ENCODE peak calls at places on chromosomes 1 and 21, in five cellular contexts. One of them, this sample, is unnamed.

GRCh38 chr1:79603862-79604261 is 597.3 kb upstream of the ADGRL4 start:
- DNase-seq in stimulated activated CD4-positive, alpha-beta T cell treated with anti-CD3 and anti-CD28 coated beads, Interleukin-15, amount 100 ng/mL, for 24 hours: no peak
- DNase-seq in hypothalamus: no peak
- DNase-seq in immature natural killer cell: no peak
- DNase-seq in stimulated activated CD8-positive, alpha-beta memory T cell treated with anti-CD3 and anti-CD28 coated beads, Interleukin-15, amount 100 ng/mL, for 4 hours: no peak
- DNase-seq in this sample: no peak

GRCh38 chr1:172976222-172977041 is 74.3 kb downstream of the TNFSF18 start:
- DNase-seq in stimulated activated CD8-positive, alpha-beta memory T cell treated with anti-CD3 and anti-CD28 coated beads, Interleukin-15, amount 100 ng/mL, for 4 hours: no peak
- DNase-seq in hypothalamus: no peak
- DNase-seq in immature natural killer cell: no peak
- DNase-seq in stimulated activated CD4-positive, alpha-beta T cell treated with anti-CD3 and anti-CD28 coated beads, Interleukin-15, amount 100 ng/mL, for 24 hours: no peak
- DNase-seq in this sample: peak

GRCh38 chr1:178688244-178688643 is 36.8 kb upstream of the RALGPS2 start:
- DNase-seq in stimulated activated CD4-positive, alpha-beta T cell treated with anti-CD3 and anti-CD28 coated beads, Interleukin-15, amount 100 ng/mL, for 24 hours: no peak
- DNase-seq in hypothalamus: no peak
- DNase-seq in stimulated activated CD8-positive, alpha-beta memory T cell treated with anti-CD3 and anti-CD28 coated beads, Interleukin-15, amount 100 ng/mL, for 4 hours: no peak
- DNase-seq in immature natural killer cell: no peak
- DNase-seq in this sample: no peak

GRCh38 chr1:151720974-151721787 is at the start of gene RIIAD1:
- DNase-seq in stimulated activated CD8-positive, alpha-beta memory T cell treated with anti-CD3 and anti-CD28 coated beads, Interleukin-15, amount 100 ng/mL, for 4 hours: no peak
- DNase-seq in hypothalamus: peak
- DNase-seq in immature natural killer cell: peak
- DNase-seq in stimulated activated CD4-positive, alpha-beta T cell treated with anti-CD3 and anti-CD28 coated beads, Interleukin-15, amount 100 ng/mL, for 24 hours: peak
- DNase-seq in this sample: no peak

GRCh38 chr1:175195798-175196197 is 3.2 kb upstream of the KIAA0040 start:
- DNase-seq in immature natural killer cell: no peak
- DNase-seq in stimulated activated CD4-positive, alpha-beta T cell treated with anti-CD3 and anti-CD28 coated beads, Interleukin-15, amount 100 ng/mL, for 24 hours: no peak
- DNase-seq in stimulated activated CD8-positive, alpha-beta memory T cell treated with anti-CD3 and anti-CD28 coated beads, Interleukin-15, amount 100 ng/mL, for 4 hours: no peak
- DNase-seq in hypothalamus: no peak
- DNase-seq in this sample: no peak

GRCh38 chr1:222777977-222778376 is 36.9 kb upstream of the DISP1 start:
- DNase-seq in stimulated activated CD4-positive, alpha-beta T cell treated with anti-CD3 and anti-CD28 coated beads, Interleukin-15, amount 100 ng/mL, for 24 hours: no peak
- DNase-seq in immature natural killer cell: no peak
- DNase-seq in stimulated activated CD8-positive, alpha-beta memory T cell treated with anti-CD3 and anti-CD28 coated beads, Interleukin-15, amount 100 ng/mL, for 4 hours: no peak
- DNase-seq in hypothalamus: no peak
- DNase-seq in this sample: no peak

GRCh38 chr1:181931873-181932272 is 129.6 kb downstream of the ZNF648 start:
- DNase-seq in stimulated activated CD8-positive, alpha-beta memory T cell treated with anti-CD3 and anti-CD28 coated beads, Interleukin-15, amount 100 ng/mL, for 4 hours: no peak
- DNase-seq in stimulated activated CD4-positive, alpha-beta T cell treated with anti-CD3 and anti-CD28 coated beads, Interleukin-15, amount 100 ng/mL, for 24 hours: no peak
- DNase-seq in hypothalamus: no peak
- DNase-seq in immature natural killer cell: no peak
- DNase-seq in this sample: no peak

GRCh38 chr1:209434066-209434465 is 149.4 kb upstream of the CAMK1G start:
- DNase-seq in hypothalamus: no peak
- DNase-seq in stimulated activated CD8-positive, alpha-beta memory T cell treated with anti-CD3 and anti-CD28 coated beads, Interleukin-15, amount 100 ng/mL, for 4 hours: no peak
- DNase-seq in immature natural killer cell: no peak
- DNase-seq in stimulated activated CD4-positive, alpha-beta T cell treated with anti-CD3 and anti-CD28 coated beads, Interleukin-15, amount 100 ng/mL, for 24 hours: no peak
- DNase-seq in this sample: no peak

GRCh38 chr1:64107041-64107440 is 96.4 kb upstream of the UBE2U start:
- DNase-seq in hypothalamus: no peak
- DNase-seq in stimulated activated CD8-positive, alpha-beta memory T cell treated with anti-CD3 and anti-CD28 coated beads, Interleukin-15, amount 100 ng/mL, for 4 hours: no peak
- DNase-seq in immature natural killer cell: no peak
- DNase-seq in stimulated activated CD4-positive, alpha-beta T cell treated with anti-CD3 and anti-CD28 coated beads, Interleukin-15, amount 100 ng/mL, for 24 hours: no peak
- DNase-seq in this sample: no peak

GRCh38 chr1:7576946-7577657 is 194.0 kb upstream of the VAMP3 start:
- DNase-seq in immature natural killer cell: no peak
- DNase-seq in stimulated activated CD4-positive, alpha-beta T cell treated with anti-CD3 and anti-CD28 coated beads, Interleukin-15, amount 100 ng/mL, for 24 hours: no peak
- DNase-seq in hypothalamus: no peak
- DNase-seq in stimulated activated CD8-positive, alpha-beta memory T cell treated with anti-CD3 and anti-CD28 coated beads, Interleukin-15, amount 100 ng/mL, for 4 hours: no peak
- DNase-seq in this sample: no peak

GRCh38 chr1:19045898-19046889 is 89.7 kb upstream of the IFFO2 start:
- DNase-seq in hypothalamus: no peak
- DNase-seq in immature natural killer cell: no peak
- DNase-seq in stimulated activated CD8-positive, alpha-beta memory T cell treated with anti-CD3 and anti-CD28 coated beads, Interleukin-15, amount 100 ng/mL, for 4 hours: no peak
- DNase-seq in stimulated activated CD4-positive, alpha-beta T cell treated with anti-CD3 and anti-CD28 coated beads, Interleukin-15, amount 100 ng/mL, for 24 hours: no peak
- DNase-seq in this sample: no peak

GRCh38 chr1:167777253-167777618 is 55.5 kb downstream of the MPZL1 start:
- DNase-seq in immature natural killer cell: no peak
- DNase-seq in stimulated activated CD8-positive, alpha-beta memory T cell treated with anti-CD3 and anti-CD28 coated beads, Interleukin-15, amount 100 ng/mL, for 4 hours: no peak
- DNase-seq in stimulated activated CD4-positive, alpha-beta T cell treated with anti-CD3 and anti-CD28 coated beads, Interleukin-15, amount 100 ng/mL, for 24 hours: peak
- DNase-seq in hypothalamus: no peak
- DNase-seq in this sample: no peak

GRCh38 chr1:62826892-62827291 is 43.0 kb downstream of the ATG4C start:
- DNase-seq in immature natural killer cell: no peak
- DNase-seq in stimulated activated CD4-positive, alpha-beta T cell treated with anti-CD3 and anti-CD28 coated beads, Interleukin-15, amount 100 ng/mL, for 24 hours: no peak
- DNase-seq in stimulated activated CD8-positive, alpha-beta memory T cell treated with anti-CD3 and anti-CD28 coated beads, Interleukin-15, amount 100 ng/mL, for 4 hours: no peak
- DNase-seq in hypothalamus: no peak
- DNase-seq in this sample: no peak

GRCh38 chr1:96365596-96365995 is 356.0 kb upstream of the PTBP2 start:
- DNase-seq in immature natural killer cell: no peak
- DNase-seq in stimulated activated CD8-positive, alpha-beta memory T cell treated with anti-CD3 and anti-CD28 coated beads, Interleukin-15, amount 100 ng/mL, for 4 hours: no peak
- DNase-seq in stimulated activated CD4-positive, alpha-beta T cell treated with anti-CD3 and anti-CD28 coated beads, Interleukin-15, amount 100 ng/mL, for 24 hours: no peak
- DNase-seq in hypothalamus: no peak
- DNase-seq in this sample: no peak

GRCh38 chr1:161096015-161096414 is 2.1 kb upstream of the KLHDC9 start:
- DNase-seq in stimulated activated CD4-positive, alpha-beta T cell treated with anti-CD3 and anti-CD28 coated beads, Interleukin-15, amount 100 ng/mL, for 24 hours: no peak
- DNase-seq in stimulated activated CD8-positive, alpha-beta memory T cell treated with anti-CD3 and anti-CD28 coated beads, Interleukin-15, amount 100 ng/mL, for 4 hours: no peak
- DNase-seq in hypothalamus: no peak
- DNase-seq in immature natural killer cell: no peak
- DNase-seq in this sample: no peak

GRCh38 chr1:245310605-245311531 is 156.1 kb downstream of the KIF26B start:
- DNase-seq in stimulated activated CD4-positive, alpha-beta T cell treated with anti-CD3 and anti-CD28 coated beads, Interleukin-15, amount 100 ng/mL, for 24 hours: peak
- DNase-seq in hypothalamus: no peak
- DNase-seq in stimulated activated CD8-positive, alpha-beta memory T cell treated with anti-CD3 and anti-CD28 coated beads, Interleukin-15, amount 100 ng/mL, for 4 hours: no peak
- DNase-seq in immature natural killer cell: no peak
- DNase-seq in this sample: no peak

GRCh38 chr1:205430631-205431305 is 8.9 kb upstream of the LEMD1 start:
- DNase-seq in stimulated activated CD8-positive, alpha-beta memory T cell treated with anti-CD3 and anti-CD28 coated beads, Interleukin-15, amount 100 ng/mL, for 4 hours: peak
- DNase-seq in hypothalamus: peak
- DNase-seq in immature natural killer cell: peak
- DNase-seq in stimulated activated CD4-positive, alpha-beta T cell treated with anti-CD3 and anti-CD28 coated beads, Interleukin-15, amount 100 ng/mL, for 24 hours: peak
- DNase-seq in this sample: peak

GRCh38 chr1:26695417-26696190 is at the start of gene ARID1A:
- DNase-seq in stimulated activated CD8-positive, alpha-beta memory T cell treated with anti-CD3 and anti-CD28 coated beads, Interleukin-15, amount 100 ng/mL, for 4 hours: peak
- DNase-seq in stimulated activated CD4-positive, alpha-beta T cell treated with anti-CD3 and anti-CD28 coated beads, Interleukin-15, amount 100 ng/mL, for 24 hours: peak
- DNase-seq in hypothalamus: peak
- DNase-seq in immature natural killer cell: peak
- DNase-seq in this sample: peak

GRCh38 chr1:17272641-17273040 is 23.7 kb downstream of the PADI3 start:
- DNase-seq in stimulated activated CD4-positive, alpha-beta T cell treated with anti-CD3 and anti-CD28 coated beads, Interleukin-15, amount 100 ng/mL, for 24 hours: no peak
- DNase-seq in hypothalamus: no peak
- DNase-seq in immature natural killer cell: no peak
- DNase-seq in stimulated activated CD8-positive, alpha-beta memory T cell treated with anti-CD3 and anti-CD28 coated beads, Interleukin-15, amount 100 ng/mL, for 4 hours: no peak
- DNase-seq in this sample: no peak

GRCh38 chr1:59917026-59917784 is 9.4 kb downstream of the CYP2J2 start:
- DNase-seq in stimulated activated CD4-positive, alpha-beta T cell treated with anti-CD3 and anti-CD28 coated beads, Interleukin-15, amount 100 ng/mL, for 24 hours: no peak
- DNase-seq in stimulated activated CD8-positive, alpha-beta memory T cell treated with anti-CD3 and anti-CD28 coated beads, Interleukin-15, amount 100 ng/mL, for 4 hours: no peak
- DNase-seq in immature natural killer cell: no peak
- DNase-seq in hypothalamus: peak
- DNase-seq in this sample: no peak

GRCh38 chr21:30839304-30839703 is 9.7 kb upstream of the KRTAP7-1 start:
- DNase-seq in immature natural killer cell: no peak
- DNase-seq in hypothalamus: no peak
- DNase-seq in stimulated activated CD8-positive, alpha-beta memory T cell treated with anti-CD3 and anti-CD28 coated beads, Interleukin-15, amount 100 ng/mL, for 4 hours: peak
- DNase-seq in stimulated activated CD4-positive, alpha-beta T cell treated with anti-CD3 and anti-CD28 coated beads, Interleukin-15, amount 100 ng/mL, for 24 hours: peak
- DNase-seq in this sample: peak

GRCh38 chr1:84348240-84348555 is 46.7 kb downstream of the SAMD13 start:
- DNase-seq in immature natural killer cell: no peak
- DNase-seq in stimulated activated CD8-positive, alpha-beta memory T cell treated with anti-CD3 and anti-CD28 coated beads, Interleukin-15, amount 100 ng/mL, for 4 hours: no peak
- DNase-seq in stimulated activated CD4-positive, alpha-beta T cell treated with anti-CD3 and anti-CD28 coated beads, Interleukin-15, amount 100 ng/mL, for 24 hours: no peak
- DNase-seq in hypothalamus: no peak
- DNase-seq in this sample: no peak

GRCh38 chr1:67685558-67686271 is 714 bp downstream of the GADD45A start:
- DNase-seq in stimulated activated CD8-positive, alpha-beta memory T cell treated with anti-CD3 and anti-CD28 coated beads, Interleukin-15, amount 100 ng/mL, for 4 hours: peak
- DNase-seq in hypothalamus: peak
- DNase-seq in immature natural killer cell: peak
- DNase-seq in stimulated activated CD4-positive, alpha-beta T cell treated with anti-CD3 and anti-CD28 coated beads, Interleukin-15, amount 100 ng/mL, for 24 hours: peak
- DNase-seq in this sample: no peak

GRCh38 chr1:32816676-32817158 is 441 bp downstream of the YARS1 start:
- DNase-seq in stimulated activated CD8-positive, alpha-beta memory T cell treated with anti-CD3 and anti-CD28 coated beads, Interleukin-15, amount 100 ng/mL, for 4 hours: no peak
- DNase-seq in stimulated activated CD4-positive, alpha-beta T cell treated with anti-CD3 and anti-CD28 coated beads, Interleukin-15, amount 100 ng/mL, for 24 hours: no peak
- DNase-seq in hypothalamus: no peak
- DNase-seq in immature natural killer cell: no peak
- DNase-seq in this sample: no peak

GRCh38 chr1:227935826-227936225 is 11.9 kb downstream of the WNT9A start:
- DNase-seq in stimulated activated CD8-positive, alpha-beta memory T cell treated with anti-CD3 and anti-CD28 coated beads, Interleukin-15, amount 100 ng/mL, for 4 hours: no peak
- DNase-seq in hypothalamus: no peak
- DNase-seq in stimulated activated CD4-positive, alpha-beta T cell treated with anti-CD3 and anti-CD28 coated beads, Interleukin-15, amount 100 ng/mL, for 24 hours: no peak
- DNase-seq in immature natural killer cell: no peak
- DNase-seq in this sample: no peak

GRCh38 chr1:39406533-39407478 is 84.6 kb upstream of the BMP8A start:
- DNase-seq in stimulated activated CD8-positive, alpha-beta memory T cell treated with anti-CD3 and anti-CD28 coated beads, Interleukin-15, amount 100 ng/mL, for 4 hours: no peak
- DNase-seq in immature natural killer cell: no peak
- DNase-seq in stimulated activated CD4-positive, alpha-beta T cell treated with anti-CD3 and anti-CD28 coated beads, Interleukin-15, amount 100 ng/mL, for 24 hours: no peak
- DNase-seq in hypothalamus: no peak
- DNase-seq in this sample: no peak

GRCh38 chr1:64451449-64451848 is 18.5 kb upstream of the CACHD1 start:
- DNase-seq in hypothalamus: no peak
- DNase-seq in stimulated activated CD8-positive, alpha-beta memory T cell treated with anti-CD3 and anti-CD28 coated beads, Interleukin-15, amount 100 ng/mL, for 4 hours: no peak
- DNase-seq in stimulated activated CD4-positive, alpha-beta T cell treated with anti-CD3 and anti-CD28 coated beads, Interleukin-15, amount 100 ng/mL, for 24 hours: no peak
- DNase-seq in immature natural killer cell: no peak
- DNase-seq in this sample: no peak

GRCh38 chr1:55827350-55827749 is 612.2 kb upstream of the USP24 start:
- DNase-seq in immature natural killer cell: no peak
- DNase-seq in stimulated activated CD4-positive, alpha-beta T cell treated with anti-CD3 and anti-CD28 coated beads, Interleukin-15, amount 100 ng/mL, for 24 hours: no peak
- DNase-seq in hypothalamus: no peak
- DNase-seq in stimulated activated CD8-positive, alpha-beta memory T cell treated with anti-CD3 and anti-CD28 coated beads, Interleukin-15, amount 100 ng/mL, for 4 hours: no peak
- DNase-seq in this sample: no peak

GRCh38 chr1:93317207-93317606 is 28.5 kb upstream of the DR1 start:
- DNase-seq in stimulated activated CD4-positive, alpha-beta T cell treated with anti-CD3 and anti-CD28 coated beads, Interleukin-15, amount 100 ng/mL, for 24 hours: no peak
- DNase-seq in hypothalamus: peak
- DNase-seq in stimulated activated CD8-positive, alpha-beta memory T cell treated with anti-CD3 and anti-CD28 coated beads, Interleukin-15, amount 100 ng/mL, for 4 hours: no peak
- DNase-seq in immature natural killer cell: no peak
- DNase-seq in this sample: no peak

GRCh38 chr1:56525463-56526155 is 53.8 kb downstream of the PLPP3 start:
- DNase-seq in immature natural killer cell: peak
- DNase-seq in stimulated activated CD4-positive, alpha-beta T cell treated with anti-CD3 and anti-CD28 coated beads, Interleukin-15, amount 100 ng/mL, for 24 hours: no peak
- DNase-seq in stimulated activated CD8-positive, alpha-beta memory T cell treated with anti-CD3 and anti-CD28 coated beads, Interleukin-15, amount 100 ng/mL, for 4 hours: no peak
- DNase-seq in hypothalamus: no peak
- DNase-seq in this sample: no peak

GRCh38 chr1:202968351-202968750 is 1.3 kb upstream of the CYB5R1 start:
- DNase-seq in stimulated activated CD8-positive, alpha-beta memory T cell treated with anti-CD3 and anti-CD28 coated beads, Interleukin-15, amount 100 ng/mL, for 4 hours: no peak
- DNase-seq in hypothalamus: no peak
- DNase-seq in stimulated activated CD4-positive, alpha-beta T cell treated with anti-CD3 and anti-CD28 coated beads, Interleukin-15, amount 100 ng/mL, for 24 hours: no peak
- DNase-seq in immature natural killer cell: no peak
- DNase-seq in this sample: no peak

GRCh38 chr1:6987940-6988339 is 202.7 kb downstream of the CAMTA1 start:
- DNase-seq in stimulated activated CD4-positive, alpha-beta T cell treated with anti-CD3 and anti-CD28 coated beads, Interleukin-15, amount 100 ng/mL, for 24 hours: no peak
- DNase-seq in hypothalamus: no peak
- DNase-seq in immature natural killer cell: no peak
- DNase-seq in stimulated activated CD8-positive, alpha-beta memory T cell treated with anti-CD3 and anti-CD28 coated beads, Interleukin-15, amount 100 ng/mL, for 4 hours: no peak
- DNase-seq in this sample: no peak

GRCh38 chr1:161216945-161217712 is 2.0 kb downstream of the FCER1G start:
- DNase-seq in stimulated activated CD4-positive, alpha-beta T cell treated with anti-CD3 and anti-CD28 coated beads, Interleukin-15, amount 100 ng/mL, for 24 hours: no peak
- DNase-seq in stimulated activated CD8-positive, alpha-beta memory T cell treated with anti-CD3 and anti-CD28 coated beads, Interleukin-15, amount 100 ng/mL, for 4 hours: no peak
- DNase-seq in immature natural killer cell: peak
- DNase-seq in hypothalamus: no peak
- DNase-seq in this sample: no peak

GRCh38 chr1:114671939-114672275 is 2.1 kb upstream of the DENND2C start:
- DNase-seq in hypothalamus: no peak
- DNase-seq in immature natural killer cell: no peak
- DNase-seq in stimulated activated CD4-positive, alpha-beta T cell treated with anti-CD3 and anti-CD28 coated beads, Interleukin-15, amount 100 ng/mL, for 24 hours: no peak
- DNase-seq in stimulated activated CD8-positive, alpha-beta memory T cell treated with anti-CD3 and anti-CD28 coated beads, Interleukin-15, amount 100 ng/mL, for 4 hours: no peak
- DNase-seq in this sample: no peak